ENCODE peak calls at places on chromosome 7, in nine cellular contexts. J, D, I, P, C, O, Q, L and E are unnamed samples.

GRCh38 chr7:22791204-22792158 is 31.2 kb downstream of the TOMM7 start:
- DNase-seq in J (peak; percentile 25), D (no peak), I (no peak), P (no peak), C (no peak), O (no peak), Q (no peak), L (no peak), E (no peak)

GRCh38 chr7:21542891-21543527 is at the start of gene DNAH11:
- DNase-seq in J (peak; percentile 7), D (no peak), I (peak; percentile 84), P (peak; percentile 74), C (peak; percentile 71), O (peak; percentile 80), Q (peak; percentile 47), L (peak; percentile 28), E (peak; percentile 67)

GRCh38 chr7:111238891-111239290 is 148.0 kb downstream of the LRRN3 start:
- DNase-seq in J (peak; percentile 24), D (no peak), I (no peak), P (no peak), C (no peak), O (no peak), Q (no peak), L (no peak), E (no peak)

GRCh38 chr7:46908770-46909169 is 673.1 kb downstream of the TNS3 start:
- DNase-seq in J (peak; percentile 89), D (peak; percentile 55), I (no peak), P (no peak), C (peak; percentile 23), O (no peak), Q (no peak), L (no peak), E (no peak)

GRCh38 chr7:118183254-118183585 is 744 bp upstream of the LSM8 start:
- DNase-seq in J (peak; percentile 18), D (no peak), I (no peak), P (peak; percentile 4), C (peak; percentile 4), O (no peak), Q (no peak), L (no peak), E (no peak)

GRCh38 chr7:139853576-139854511 is 24.8 kb downstream of the TBXAS1 start:
- DNase-seq in J (peak; percentile 95), D (peak; percentile 4), I (no peak), P (no peak), C (no peak), O (no peak), Q (peak; percentile 34), L (no peak), E (no peak)

GRCh38 chr7:35817930-35818329 is 17.1 kb downstream of the SEPTIN7 start:
- DNase-seq in J (no peak), D (no peak), I (no peak), P (no peak), C (no peak), O (no peak), Q (no peak), L (no peak), E (no peak)

GRCh38 chr7:43572516-43573049 is 10.3 kb upstream of the STK17A start:
- DNase-seq in J (peak; percentile 99), D (peak; percentile 100), I (no peak), P (no peak), C (peak; percentile 41), O (no peak), Q (peak; percentile 29), L (no peak), E (no peak)

GRCh38 chr7:40850017-40850416 is 715.2 kb downstream of the SUGCT start:
- DNase-seq in J (no peak), D (no peak), I (no peak), P (no peak), C (no peak), O (no peak), Q (no peak), L (no peak), E (no peak)

GRCh38 chr7:23973264-23973663 is 263.2 kb downstream of the STK31 start:
- DNase-seq in J (no peak), D (no peak), I (no peak), P (no peak), C (no peak), O (no peak), Q (no peak), L (no peak), E (no peak)
- TF ChIP-seq CTCF in J (no peak), D (no peak), I (no peak), P (no peak), C (no peak), O (no peak), Q (no peak), L (no peak), E (no peak)

GRCh38 chr7:14424675-14425074 is 435.2 kb upstream of the ETV1 start:
- DNase-seq in J (no peak), D (no peak), I (no peak), P (no peak), C (peak; percentile 9), O (no peak), Q (no peak), L (no peak), E (no peak)
- TF ChIP-seq CTCF in J (no peak), D (no peak), I (peak; percentile 20), P (no peak), C (no peak), O (no peak), Q (no peak), L (no peak), E (no peak)

GRCh38 chr7:88115258-88116195 is 104.3 kb downstream of the SRI start:
- DNase-seq in J (no peak), D (no peak), I (no peak), P (no peak), C (no peak), O (no peak), Q (no peak), L (no peak), E (no peak)

GRCh38 chr7:88106430-88106829 is 113.4 kb downstream of the SRI start:
- DNase-seq in J (no peak), D (no peak), I (no peak), P (no peak), C (no peak), O (no peak), Q (no peak), L (no peak), E (no peak)

GRCh38 chr7:88111842-88112385 is 107.9 kb downstream of the SRI start:
- DNase-seq in J (no peak), D (no peak), I (no peak), P (no peak), C (no peak), O (no peak), Q (no peak), L (no peak), E (no peak)

GRCh38 chr7:88109612-88110011 is 110.2 kb downstream of the SRI start:
- DNase-seq in J (no peak), D (no peak), I (no peak), P (no peak), C (no peak), O (no peak), Q (no peak), L (no peak), E (no peak)

GRCh38 chr7:88111136-88111748 is 108.6 kb downstream of the SRI start:
- DNase-seq in J (peak; percentile 62), D (peak; percentile 7), I (peak; percentile 40), P (peak; percentile 34), C (no peak), O (no peak), Q (no peak), L (no peak), E (no peak)
- TF ChIP-seq CTCF in J (peak; percentile 42), D (peak; percentile 9), I (peak; percentile 73), P (peak; percentile 10), C (no peak), O (no peak), Q (peak; percentile 43), L (peak; percentile 73), E (peak; percentile 76)

DNA sequence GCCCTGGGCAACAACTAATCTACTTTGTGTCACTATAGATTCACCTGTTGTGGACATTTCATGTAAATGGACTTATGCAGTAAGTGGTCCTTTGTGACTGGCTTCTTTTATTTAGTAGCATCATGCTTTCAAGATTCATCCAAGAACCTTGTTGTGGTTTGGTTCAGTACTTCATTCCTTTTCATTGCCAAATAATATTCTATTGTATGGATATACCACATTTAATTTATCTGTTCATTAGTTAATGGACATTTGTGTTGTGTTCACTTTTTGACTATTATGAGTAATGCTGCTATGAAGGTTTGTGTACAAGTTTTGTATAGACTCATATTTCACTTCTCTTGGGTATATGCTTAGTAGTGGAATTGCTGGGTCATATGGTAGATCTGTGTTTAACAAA is 27.8 kb downstream of the BPGM start:
- DNase-seq in J (no peak), D (no peak), I (no peak), P (no peak), C (no peak), O (no peak), Q (no peak), L (no peak), E (no peak)
- TF ChIP-seq CTCF in J (no peak), D (no peak), I (no peak), P (no peak), C (no peak), O (no peak), Q (no peak), L (no peak), E (no peak)

DNA sequence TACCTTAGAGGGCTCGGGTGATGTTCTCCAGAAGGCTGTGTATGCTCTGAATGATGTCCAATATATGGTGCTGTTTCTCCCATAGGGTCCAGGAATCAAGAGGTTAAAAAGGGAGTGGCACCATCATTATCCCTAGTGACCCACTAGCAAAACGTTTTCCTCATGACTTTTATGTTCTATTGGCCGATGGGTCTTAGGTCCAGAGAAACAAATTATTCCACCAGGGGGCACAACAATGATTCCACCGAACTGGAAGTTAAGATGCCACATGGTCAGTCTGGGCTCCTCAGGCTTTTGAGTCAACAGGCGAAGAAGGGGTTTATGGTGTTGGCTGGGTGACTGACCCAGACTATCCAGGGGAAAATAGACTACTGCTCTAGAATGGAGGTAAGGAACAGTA is 256.1 kb downstream of the COBL start:
- DNase-seq in J (no peak), D (no peak), I (no peak), P (no peak), C (no peak), O (no peak), Q (no peak), L (no peak), E (no peak)
- TF ChIP-seq CTCF in J (no peak), D (no peak), I (peak; percentile 5), P (no peak), C (peak; percentile 27), O (no peak), Q (no peak), L (peak; percentile 23), E (no peak)

DNA sequence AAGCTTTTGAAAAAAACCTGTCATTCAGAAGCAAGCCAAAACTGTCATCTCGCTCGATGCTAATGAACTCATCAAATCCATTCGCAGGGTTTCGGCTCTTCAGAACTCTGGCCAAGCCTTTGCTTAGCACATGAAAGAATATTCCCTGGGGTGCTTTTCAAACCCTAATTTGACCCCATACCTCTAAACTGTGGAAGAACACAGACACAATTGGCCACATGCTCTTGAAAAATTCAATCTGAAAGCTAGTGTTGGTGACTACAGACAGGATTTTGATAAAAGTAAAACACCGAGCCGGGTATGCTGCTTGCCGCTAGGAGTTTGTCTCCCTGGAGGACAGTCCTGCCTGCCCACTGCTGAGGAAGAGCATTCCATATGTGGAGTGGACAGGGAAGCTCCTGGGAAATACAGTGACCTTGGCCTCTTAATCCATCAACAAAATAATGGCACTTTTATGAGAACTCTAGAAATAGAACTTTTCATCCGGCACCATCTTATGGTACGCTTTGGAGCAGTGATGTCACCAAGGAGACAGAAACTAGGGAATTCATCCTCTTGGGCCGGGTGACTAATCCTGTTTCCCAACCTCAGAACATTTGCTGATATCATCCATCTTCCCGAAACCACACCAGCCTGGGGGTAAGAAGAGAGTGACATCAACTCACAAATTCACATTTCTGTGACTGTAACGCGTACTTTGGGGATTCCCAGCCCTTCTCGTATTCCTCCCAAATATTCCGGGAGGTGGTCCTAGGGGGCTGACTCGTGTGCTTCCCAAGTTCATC is 34.2 kb downstream of the MTURN start:
- DNase-seq in J (peak; percentile 86), D (peak; percentile 82), I (peak; percentile 39), P (no peak), C (no peak), O (no peak), Q (no peak), L (no peak), E (no peak)
- TF ChIP-seq CTCF in J (peak; percentile 25), D (no peak), I (no peak), P (no peak), C (no peak), O (no peak), Q (no peak), L (no peak), E (no peak)